ENCODE peak calls at places on chromosomes 13 and 19, in ten cellular contexts. A, T, Q, Z, C, V, G, L, D and B are unnamed samples.

GRCh38 chr13:100636441-100636840 is 38.2 kb downstream of the TMTC4 start:
- DNase-seq in A (no peak), T (no peak), Q (no peak), Z (no peak), C (no peak), V (no peak), G (no peak), L (no peak), D (no peak), B (no peak)

GRCh38 chr19:41362143-41362847 is 1.7 kb downstream of the B9D2 start:
- DNase-seq in A (no peak), T (peak), Q (no peak), Z (no peak), C (no peak), V (no peak), G (no peak), L (no peak), D (no peak), B (no peak)

GRCh38 chr19:47310819-47311218 is 1.2 kb downstream of the C5AR1 start:
- DNase-seq in A (no peak), T (peak), Q (no peak), Z (no peak), C (peak), V (no peak), G (peak), L (no peak), D (no peak), B (no peak)

GRCh38 chr13:49185264-49185663 is 34.9 kb upstream of the MLNR start:
- DNase-seq in A (no peak), T (no peak), Q (no peak), Z (no peak), C (no peak), V (no peak), G (no peak), L (no peak), D (no peak), B (no peak)

GRCh38 chr19:17687141-17687856 is 855 bp downstream of the UNC13A start:
- DNase-seq in A (no peak), T (no peak), Q (no peak), Z (peak), C (no peak), V (peak), G (no peak), L (no peak), D (no peak), B (no peak)

GRCh38 chr13:54953786-54954185 is 1925.2 kb downstream of the OLFM4 start:
- DNase-seq in A (no peak), T (no peak), Q (no peak), Z (no peak), C (no peak), V (no peak), G (no peak), L (no peak), D (no peak), B (no peak)

GRCh38 chr13:43374621-43375020 is 351.2 kb downstream of the DNAJC15 start:
- DNase-seq in A (no peak), T (peak), Q (no peak), Z (no peak), C (no peak), V (no peak), G (no peak), L (no peak), D (no peak), B (no peak)

GRCh38 chr19:41951686-41952172 is 7.4 kb downstream of the RABAC1 start:
- DNase-seq in A (peak), T (peak), Q (peak), Z (peak), C (peak), V (peak), G (peak), L (peak), D (peak), B (peak)

GRCh38 chr19:16834747-16835146 is 5.5 kb downstream of the SIN3B start:
- DNase-seq in A (no peak), T (peak), Q (no peak), Z (no peak), C (no peak), V (no peak), G (no peak), L (peak), D (no peak), B (no peak)

GRCh38 chr19:8357007-8357521 is 6.9 kb upstream of the ANGPTL4 start:
- DNase-seq in A (no peak), T (no peak), Q (no peak), Z (no peak), C (no peak), V (no peak), G (no peak), L (no peak), D (no peak), B (no peak)

GRCh38 chr19:49638360-49638759 is 1.6 kb downstream of the RRAS start:
- DNase-seq in A (no peak), T (peak), Q (no peak), Z (peak), C (no peak), V (no peak), G (peak), L (no peak), D (no peak), B (no peak)

GRCh38 chr13:51590966-51591627 is 6.8 kb downstream of the WDFY2 start:
- DNase-seq in A (no peak), T (peak), Q (no peak), Z (peak), C (peak), V (peak), G (peak), L (peak), D (peak), B (no peak)

GRCh38 chr13:40518481-40518882 is 148.0 kb downstream of the FOXO1 start:
- DNase-seq in A (no peak), T (no peak), Q (peak), Z (no peak), C (peak), V (no peak), G (no peak), L (peak), D (no peak), B (no peak)

GRCh38 chr19:54517483-54517882 is 14.9 kb downstream of the LAIR2 start:
- DNase-seq in A (no peak), T (peak), Q (peak), Z (peak), C (peak), V (peak), G (peak), L (peak), D (no peak), B (peak)

GRCh38 chr19:1087813-1088418 is 7.3 kb downstream of the POLR2E start:
- DNase-seq in A (no peak), T (no peak), Q (no peak), Z (no peak), C (no peak), V (no peak), G (no peak), L (no peak), D (no peak), B (peak)

GRCh38 chr13:110506859-110507566 is 54.5 kb downstream of the RAB20 start:
- DNase-seq in A (peak), T (no peak), Q (peak), Z (no peak), C (peak), V (peak), G (peak), L (peak), D (peak), B (no peak)

GRCh38 chr13:84896128-84896527 is 903.1 kb downstream of the SLITRK6 start:
- DNase-seq in A (no peak), T (peak), Q (no peak), Z (peak), C (no peak), V (peak), G (no peak), L (peak), D (no peak), B (no peak)

GRCh38 chr13:43780666-43781065 is 6.1 kb downstream of the ENOX1 start:
- DNase-seq in A (no peak), T (no peak), Q (no peak), Z (peak), C (no peak), V (no peak), G (no peak), L (no peak), D (no peak), B (no peak)

GRCh38 chr13:20416223-20416622 is 109.4 kb downstream of the CRYL1 start:
- DNase-seq in A (no peak), T (no peak), Q (no peak), Z (no peak), C (no peak), V (no peak), G (no peak), L (no peak), D (no peak), B (no peak)

GRCh38 chr19:54164369-54165068 is 5.0 kb upstream of the LENG1 start:
- DNase-seq in A (peak), T (peak), Q (peak), Z (peak), C (peak), V (peak), G (peak), L (no peak), D (no peak), B (peak)

GRCh38 chr13:27043013-27043412 is 128.6 kb downstream of the USP12 start:
- DNase-seq in A (no peak), T (peak), Q (no peak), Z (peak), C (peak), V (no peak), G (peak), L (peak), D (no peak), B (no peak)

GRCh38 chr13:99982021-99982740 is 597 bp downstream of the ZIC2 start:
- DNase-seq in A (peak), T (peak), Q (no peak), Z (peak), C (no peak), V (peak), G (no peak), L (peak), D (no peak), B (no peak)

GRCh38 chr19:32318884-32319520 is 26.4 kb upstream of the ZNF507 start:
- DNase-seq in A (no peak), T (peak), Q (no peak), Z (peak), C (no peak), V (peak), G (no peak), L (no peak), D (no peak), B (no peak)

GRCh38 chr13:26759907-26760834 is at the start of gene GPR12:
- DNase-seq in A (no peak), T (peak), Q (no peak), Z (peak), C (no peak), V (no peak), G (no peak), L (no peak), D (no peak), B (no peak)

GRCh38 chr19:28482221-28482620 is 730.7 kb downstream of the UQCRFS1 start:
- DNase-seq in A (no peak), T (no peak), Q (no peak), Z (peak), C (no peak), V (no peak), G (no peak), L (peak), D (no peak), B (no peak)

GRCh38 chr13:53782400-53783030 is 753.9 kb downstream of the OLFM4 start:
- DNase-seq in A (no peak), T (peak), Q (peak), Z (peak), C (peak), V (peak), G (peak), L (peak), D (no peak), B (no peak)

GRCh38 chr13:29582171-29582570 is 13.3 kb downstream of the SLC7A1 start:
- DNase-seq in A (peak), T (peak), Q (no peak), Z (no peak), C (no peak), V (peak), G (peak), L (no peak), D (no peak), B (no peak)

GRCh38 chr19:3184847-3185481 is 766 bp upstream of the NCLN start:
- DNase-seq in A (no peak), T (peak), Q (peak), Z (peak), C (peak), V (peak), G (no peak), L (no peak), D (no peak), B (no peak)

GRCh38 chr19:34989248-34989797 is 10.8 kb upstream of the GRAMD1A start:
- DNase-seq in A (no peak), T (no peak), Q (no peak), Z (no peak), C (no peak), V (no peak), G (no peak), L (no peak), D (no peak), B (no peak)

GRCh38 chr13:107458269-107458668 is 757.1 kb downstream of the LIG4 start:
- DNase-seq in A (no peak), T (no peak), Q (no peak), Z (no peak), C (no peak), V (no peak), G (no peak), L (no peak), D (no peak), B (no peak)

GRCh38 chr13:53121131-53121773 is 92.6 kb downstream of the OLFM4 start:
- DNase-seq in A (no peak), T (no peak), Q (no peak), Z (peak), C (no peak), V (no peak), G (no peak), L (no peak), D (no peak), B (no peak)

DNA sequence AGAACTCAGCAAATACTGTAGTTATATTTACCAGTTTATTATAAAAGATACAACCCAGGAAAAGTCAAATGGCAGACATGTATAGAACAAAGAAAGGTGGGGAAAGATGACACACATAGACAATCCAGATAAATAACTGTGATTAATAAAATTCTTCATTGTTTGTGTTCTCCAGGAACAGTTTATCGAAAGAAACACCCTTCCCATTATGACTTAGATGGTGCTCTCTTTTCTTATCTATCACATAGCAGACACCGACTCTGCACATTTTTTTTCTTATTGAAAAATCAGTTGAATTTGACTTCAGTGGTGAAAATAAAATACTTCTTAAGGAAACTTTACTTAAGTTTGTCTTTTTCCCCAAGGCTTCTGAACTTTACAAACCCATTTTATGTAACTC is 6.2 kb downstream of the ZNF708 start:
- DNase-seq in A (no peak), T (no peak), Q (no peak), Z (no peak), C (no peak), V (no peak), G (no peak), L (no peak), D (no peak), B (no peak)
- H3K27ac ChIP-seq in A (no peak), T (peak), Q (peak), Z (no peak), C (no peak), V (no peak), G (no peak), L (no peak), D (peak), B (no peak)

DNA sequence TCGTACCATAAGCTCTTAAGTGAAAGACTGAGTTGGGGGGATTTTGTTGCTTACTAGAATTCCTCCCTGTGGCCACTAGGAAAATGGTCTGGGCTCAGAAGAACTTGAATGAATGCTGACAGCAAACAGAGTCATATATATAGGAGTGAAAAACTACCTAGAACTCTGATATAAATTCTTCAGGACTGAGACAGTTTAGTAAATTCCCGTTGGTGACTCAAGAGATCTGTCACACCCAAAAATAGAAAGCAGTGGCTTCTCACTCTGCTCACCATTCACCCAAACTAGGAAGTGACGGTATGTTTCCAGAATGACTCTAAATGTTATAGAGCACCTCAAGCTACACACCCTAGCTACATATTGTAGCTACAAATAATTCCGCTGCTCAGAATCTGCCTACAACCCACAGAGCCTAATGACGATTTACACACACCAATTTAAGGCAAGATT is 116.2 kb downstream of the TBC1D4 start:
- DNase-seq in A (no peak), T (peak), Q (no peak), Z (peak), C (no peak), V (no peak), G (no peak), L (peak), D (no peak), B (no peak)
- H3K4me3 ChIP-seq in A (no peak), T (peak), Q (no peak), Z (no peak), C (no peak), V (no peak), G (no peak), L (no peak), D (no peak), B (peak)

GRCh38 chr13:112158961-112159360 is 92.0 kb downstream of the SOX1 start:
- DNase-seq in A (no peak), T (no peak), Q (no peak), Z (no peak), C (no peak), V (no peak), G (no peak), L (no peak), D (no peak), B (no peak)

GRCh38 chr13:112154301-112155060 is 87.5 kb downstream of the SOX1 start:
- DNase-seq in A (no peak), T (no peak), Q (no peak), Z (no peak), C (no peak), V (no peak), G (no peak), L (no peak), D (no peak), B (no peak)

GRCh38 chr13:112161441-112162301 is 94.7 kb downstream of the SOX1 start:
- DNase-seq in A (no peak), T (no peak), Q (no peak), Z (peak), C (no peak), V (no peak), G (no peak), L (no peak), D (no peak), B (no peak)

GRCh38 chr13:112160558-112160957 is 93.6 kb downstream of the SOX1 start:
- DNase-seq in A (no peak), T (no peak), Q (no peak), Z (no peak), C (no peak), V (no peak), G (no peak), L (no peak), D (no peak), B (no peak)

GRCh38 chr13:112159575-112160547 is 92.9 kb downstream of the SOX1 start:
- DNase-seq in A (peak), T (no peak), Q (no peak), Z (peak), C (no peak), V (no peak), G (no peak), L (no peak), D (no peak), B (no peak)
- H3K27ac ChIP-seq in A (no peak), T (no peak), Q (no peak), Z (peak), C (no peak), V (no peak), G (no peak), L (no peak), D (no peak), B (no peak)

GRCh38 chr19:13839193-13839937 is 37.6 kb upstream of the NANOS3 start:
- DNase-seq in A (peak), T (peak), Q (peak), Z (peak), C (peak), V (peak), G (peak), L (peak), D (peak), B (peak)
- H3K4me3 ChIP-seq in A (peak), T (peak), Q (peak), Z (peak), C (peak), V (peak), G (peak), L (peak), D (peak), B (peak)

DNA sequence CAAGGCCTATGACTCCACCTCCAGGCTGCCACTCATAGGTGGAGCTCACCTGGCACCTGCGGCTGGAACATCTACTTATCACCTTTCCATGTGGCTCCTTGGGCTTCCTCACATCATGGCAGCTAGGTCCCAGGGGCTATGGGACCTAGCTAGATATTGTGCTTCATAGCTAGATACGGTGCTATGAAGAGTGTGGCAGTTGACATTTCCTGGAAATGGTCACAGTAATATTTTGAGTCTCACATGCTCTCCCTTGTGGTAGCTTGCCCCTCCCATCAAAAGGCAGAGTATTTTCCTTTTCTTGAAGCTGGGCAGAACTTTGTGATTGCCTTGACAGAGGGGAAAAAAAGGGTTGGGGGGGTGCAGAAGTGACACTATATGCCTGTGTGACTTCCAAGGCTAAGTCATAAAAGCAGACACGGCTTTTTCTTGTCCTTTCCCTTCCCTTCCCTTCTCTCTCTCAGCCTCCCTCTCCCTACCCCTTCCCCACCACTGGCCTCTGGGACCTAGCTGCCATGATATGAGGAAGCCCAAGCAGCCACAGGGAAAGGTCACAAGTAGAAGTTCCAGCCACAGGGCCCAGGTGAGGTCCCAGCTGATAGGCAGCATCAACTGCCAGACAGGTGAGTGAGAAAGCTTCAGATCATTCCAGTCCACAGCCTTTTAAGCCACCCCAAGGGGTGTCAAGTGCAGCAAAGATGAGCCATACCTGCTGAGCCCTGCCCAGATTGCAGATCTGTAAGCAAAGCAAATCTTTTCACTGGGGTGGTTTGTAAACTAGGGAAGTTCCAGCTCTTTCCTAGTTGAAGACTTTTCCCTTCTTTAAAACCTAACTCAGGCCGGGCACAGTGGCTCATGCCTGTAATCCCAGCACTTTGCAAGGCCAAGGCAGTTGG is 6.9 kb upstream of the HIF3A start:
- DNase-seq in A (no peak), T (no peak), Q (no peak), Z (no peak), C (no peak), V (no peak), G (no peak), L (no peak), D (no peak), B (no peak)
- H3K27ac ChIP-seq in A (peak), T (peak), Q (no peak), Z (no peak), C (peak), V (no peak), G (peak), L (no peak), D (no peak), B (no peak)

DNA sequence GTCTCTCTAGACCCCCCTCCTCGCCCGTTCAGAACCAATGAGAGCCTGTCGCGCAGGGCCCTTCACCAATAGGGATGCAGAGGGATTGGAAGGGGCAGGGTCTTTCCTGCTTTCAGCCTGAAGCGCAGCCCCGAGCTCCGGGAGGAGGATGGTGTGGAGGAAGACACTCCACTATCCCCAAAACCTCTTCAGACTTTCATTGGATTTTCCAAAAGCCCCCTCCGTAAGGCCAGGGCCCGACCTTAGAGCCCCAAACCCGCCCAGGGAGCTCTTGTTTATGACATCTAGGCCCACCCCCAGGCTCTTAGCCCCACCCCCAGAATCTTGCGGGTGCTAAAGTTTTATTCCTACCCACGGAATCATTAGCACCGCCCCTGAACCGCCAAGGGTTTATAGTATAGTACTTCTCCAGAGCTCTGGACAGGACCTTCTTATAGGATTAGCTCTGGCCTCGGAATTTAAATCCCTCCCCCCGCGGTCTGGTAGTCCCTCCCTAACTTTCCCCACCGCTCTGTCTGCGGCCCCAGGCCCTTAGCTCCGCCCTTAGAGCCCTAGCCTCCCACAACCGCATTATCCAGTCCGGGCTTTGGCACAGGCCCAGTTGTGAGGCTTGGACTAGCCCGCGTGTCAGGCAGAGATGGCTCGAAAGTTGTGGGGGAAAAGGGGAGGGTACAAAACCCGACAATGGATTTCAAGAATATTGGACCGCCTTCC is 6.6 kb upstream of the EML2 start:
- DNase-seq in A (peak), T (peak), Q (peak), Z (peak), C (peak), V (peak), G (peak), L (peak), D (no peak), B (peak)
- H3K4me3 ChIP-seq in A (peak), T (peak), Q (no peak), Z (peak), C (peak), V (peak), G (peak), L (peak), D (peak), B (peak)